ENCODE peak calls at places on chromosomes 4 and X, in nine cellular contexts. P is H7; I is WTC11; E is AG09319; V is A172; D is DMS 273 treated with DMSO at 0.1 percent for 48 hours; L is stimulated activated effector memory CD8-positive, alpha-beta T cell treated with anti-CD3 and anti-CD28 coated beads, Interleukin-12 subunit alpha, Interleukin-12 subunit beta, amount 100 ng/mL, for 72 hours; H is right lobe of liver; A is heart right ventricle. O is an unnamed sample.
A peak's percentile ranks its signal among the peaks of the same experiment; 100 is the strongest.

GRCh38 chr4:176622251-176622968 is 170.3 kb downstream of the VEGFC start:
- DNase-seq in A (no peak), I (no peak), H (no peak), P (no peak), D (no peak), V (no peak), L (no peak), E (peak; percentile 27), O (no peak)

GRCh38 chr4:90093526-90093925 is 33.7 kb upstream of the CCSER1 start:
- DNase-seq in A (no peak), I (no peak), D (no peak), V (no peak), L (no peak), E (no peak), P (no peak), H (no peak), O (no peak)

GRCh38 chr4:2535386-2536192 is 858 bp upstream of the FAM193A start:
- DNase-seq in D (no peak), A (peak; percentile 26), H (peak; percentile 75), P (peak; percentile 87), I (peak; percentile 62), E (no peak), L (peak; percentile 81), V (peak; percentile 5), O (peak; percentile 68)

GRCh38 chr4:138344064-138344463 is 101.9 kb upstream of the SLC7A11 start:
- DNase-seq in V (no peak), H (no peak), E (no peak), P (no peak), L (no peak), I (no peak), A (no peak), D (no peak), O (no peak)

GRCh38 chr4:179307297-179308136 is 1865.3 kb upstream of the AGA start:
- DNase-seq in I (peak; percentile 52), A (no peak), P (peak; percentile 47), H (no peak), D (no peak), E (no peak), V (peak; percentile 23), L (peak; percentile 50), O (no peak)

GRCh38 chr4:4260185-4260751 is 12.2 kb upstream of the TMEM128 start:
- DNase-seq in L (no peak), H (no peak), A (no peak), V (peak; percentile 61), E (peak; percentile 23), D (peak; percentile 30), P (peak; percentile 51), I (no peak), O (no peak)

GRCh38 chrX:103157511-103158316 is 57.2 kb upstream of the BEX4 start:
- DNase-seq in E (no peak), H (no peak), A (peak; percentile 13), I (no peak), V (peak; percentile 7), L (peak; percentile 47), D (peak; percentile 15), P (peak; percentile 39), O (no peak)

GRCh38 chr4:80192937-80193336 is 4.4 kb upstream of the PRDM8 start:
- DNase-seq in V (peak; percentile 21), I (no peak), A (no peak), E (peak; percentile 60), P (no peak), H (no peak), D (no peak), L (no peak), O (no peak)

GRCh38 chr4:2267841-2268240 is 5.9 kb upstream of the MXD4 start:
- DNase-seq in D (no peak), H (no peak), I (no peak), A (no peak), L (no peak), E (no peak), P (no peak), V (no peak), O (no peak)

O was measured in Right ventricle myocardium superior.